ENCODE peak calls at places on chromosomes 5 and 9, in seven cellular contexts. B, W, X, J, S, M and Y are unnamed samples.
A peak's percentile ranks its signal among the peaks of the same experiment; 100 is the strongest.

GRCh38 chr5:95621839-95622629 is 2.1 kb downstream of the GPR150 start:
- DNase-seq in B (no peak), W (no peak), X (no peak), J (no peak), S (peak; percentile 59), M (no peak), Y (no peak)

GRCh38 chr5:146457431-146457830 is 10.3 kb downstream of the TCERG1 start:
- DNase-seq in B (no peak), W (no peak), X (no peak), J (no peak), S (no peak), M (no peak), Y (no peak)

GRCh38 chr5:135651156-135651555 is 72.4 kb upstream of the CXCL14 start:
- DNase-seq in B (no peak), W (no peak), X (no peak), J (peak; percentile 31), S (no peak), M (no peak), Y (no peak)

GRCh38 chr5:16600397-16600796 is 16.4 kb downstream of the RETREG1 start:
- DNase-seq in B (no peak), W (no peak), X (peak; percentile 27), J (peak; percentile 34), S (no peak), M (peak; percentile 78), Y (no peak)

GRCh38 chr5:33841829-33842228 is 50.0 kb downstream of the ADAMTS12 start:
- DNase-seq in B (no peak), W (no peak), X (no peak), J (no peak), S (no peak), M (no peak), Y (no peak)

GRCh38 chr9:91771027-91771426 is 179.0 kb downstream of the ROR2 start:
- DNase-seq in B (no peak), W (peak; percentile 35), X (peak; percentile 94), J (peak; percentile 94), S (peak; percentile 22), M (peak; percentile 50), Y (no peak)

GRCh38 chr9:121321039-121321503 is 49.0 kb downstream of the STOM start:
- DNase-seq in B (no peak), W (no peak), X (no peak), J (peak; percentile 53), S (peak; percentile 70), M (peak; percentile 41), Y (no peak)

GRCh38 chr5:115962565-115963402 is 509 bp downstream of the LVRN start:
- DNase-seq in B (no peak), W (peak; percentile 53), X (peak; percentile 58), J (no peak), S (no peak), M (peak; percentile 68), Y (peak; percentile 7)

GRCh38 chr5:7759951-7760580 is 90.9 kb downstream of the CFAP90 start:
- DNase-seq in B (no peak), W (no peak), X (no peak), J (no peak), S (no peak), M (no peak), Y (no peak)

GRCh38 chr5:160506006-160507004 is 84.7 kb downstream of the PTTG1 start:
- DNase-seq in B (peak; percentile 80), W (peak; percentile 23), X (peak; percentile 62), J (peak; percentile 21), S (no peak), M (peak; percentile 57), Y (peak; percentile 68)

GRCh38 chr5:179243333-179243732 is 101.9 kb downstream of the ADAMTS2 start:
- DNase-seq in B (no peak), W (no peak), X (peak; percentile 75), J (peak; percentile 73), S (no peak), M (no peak), Y (no peak)

GRCh38 chr9:86854898-86855523 is 92.3 kb downstream of the GAS1 start:
- DNase-seq in B (no peak), W (peak; percentile 94), X (peak; percentile 85), J (peak; percentile 78), S (no peak), M (no peak), Y (no peak)

GRCh38 chr9:93300175-93300572 is 116.2 kb downstream of the WNK2 start:
- DNase-seq in B (no peak), W (no peak), X (no peak), J (no peak), S (no peak), M (peak; percentile 39), Y (no peak)

GRCh38 chr5:133539818-133540217 is 72.5 kb downstream of the FSTL4 start:
- DNase-seq in B (no peak), W (no peak), X (no peak), J (no peak), S (no peak), M (no peak), Y (no peak)

GRCh38 chr5:37375091-37375490 is 4.0 kb upstream of the WDR70 start:
- DNase-seq in B (no peak), W (no peak), X (no peak), J (no peak), S (no peak), M (no peak), Y (no peak)

GRCh38 chr9:89750117-89750551 is 145.3 kb downstream of the GADD45G start:
- DNase-seq in B (no peak), W (peak; percentile 80), X (no peak), J (no peak), S (peak; percentile 8), M (peak; percentile 81), Y (no peak)

GRCh38 chr9:97640290-97640689 is 6.7 kb downstream of the NCBP1 start:
- DNase-seq in B (no peak), W (no peak), X (no peak), J (no peak), S (no peak), M (no peak), Y (no peak)